ENCODE peak calls at places on chromosomes 6 and 20, in nine cellular contexts. U is caudate nucleus; F is right cardiac atrium; N is mesenchymal stem cell; Y is stomach; L is CD8-positive, alpha-beta T cell; P is upper lobe of left lung; T is SJSA1; H is epithelial cell of prostate. Q is an unnamed sample.

GRCh38 chr6:113645576-113645970 is 211.6 kb upstream of the MARCKS start:
- DNase-seq in Y (no peak), H (peak), L (no peak), T (peak), P (no peak), F (no peak), U (no peak), N (peak), Q (no peak)

GRCh38 chr6:7261030-7261841 is 51.8 kb downstream of the SSR1 start:
- DNase-seq in P (peak), L (peak), U (peak), T (peak), N (peak), H (peak), F (peak), Y (peak), Q (peak)

GRCh38 chr6:129046526-129046925 is 163.6 kb downstream of the LAMA2 start:
- DNase-seq in Y (no peak), U (no peak), F (no peak), N (peak), H (no peak), P (no peak), T (no peak), L (no peak), Q (no peak)

GRCh38 chr6:30787954-30788353 is 43.6 kb upstream of the IER3 start:
- DNase-seq in N (peak), P (peak), F (no peak), U (no peak), Y (no peak), T (no peak), H (no peak), L (no peak), Q (no peak)

GRCh38 chr6:156866181-156866862 is 89.1 kb downstream of the ARID1B start:
- DNase-seq in L (peak), P (peak), U (no peak), T (peak), N (peak), Y (no peak), F (no peak), H (no peak), Q (no peak)

GRCh38 chr6:17278289-17279061 is 2.7 kb upstream of the RBM24 start:
- DNase-seq in F (no peak), U (no peak), T (peak), H (no peak), N (peak), L (no peak), P (no peak), Y (no peak), Q (no peak)

GRCh38 chr6:14149053-14149746 is 31.6 kb downstream of the CD83 start:
- DNase-seq in F (no peak), N (no peak), L (no peak), Y (no peak), T (no peak), H (no peak), U (no peak), P (no peak), Q (no peak)

GRCh38 chr6:139452176-139452876 is 77.9 kb upstream of the CITED2 start:
- DNase-seq in T (no peak), F (no peak), H (peak), N (no peak), Y (no peak), P (no peak), L (no peak), U (no peak), Q (no peak)

GRCh38 chr6:14284969-14285368 is 167.4 kb downstream of the CD83 start:
- DNase-seq in Y (no peak), P (no peak), U (no peak), L (no peak), F (no peak), N (no peak), H (no peak), T (no peak), Q (no peak)

GRCh38 chr20:51560550-51561307 is 18.2 kb upstream of the NFATC2 start:
- DNase-seq in F (no peak), T (no peak), Y (no peak), H (no peak), L (no peak), U (no peak), P (no peak), N (peak), Q (no peak)

GRCh38 chr6:122735618-122736017 is 43.9 kb upstream of the FABP7 start:
- DNase-seq in U (no peak), L (no peak), Y (no peak), T (no peak), N (no peak), P (no peak), H (peak), F (no peak), Q (no peak)

GRCh38 chr6:164927288-164928040 is 381.9 kb downstream of the C6orf118 start:
- DNase-seq in N (peak), Y (peak), F (peak), P (peak), U (peak), L (peak), H (no peak), T (peak), Q (peak)

GRCh38 chr6:69424581-69424980 is 372.2 kb downstream of the LMBRD1 start:
- DNase-seq in Y (no peak), H (no peak), T (no peak), N (no peak), P (no peak), L (no peak), U (no peak), F (no peak), Q (no peak)

GRCh38 chr6:16446241-16446640 is 207.9 kb downstream of the GMPR start:
- DNase-seq in U (no peak), Y (no peak), P (no peak), T (no peak), H (no peak), N (no peak), L (no peak), F (no peak), Q (no peak)

GRCh38 chr6:19032486-19033295 is 645.5 kb downstream of the RNF144B start:
- DNase-seq in L (no peak), U (no peak), H (no peak), F (peak), T (no peak), Y (no peak), N (no peak), P (no peak), Q (no peak)

GRCh38 chr6:31362751-31363150 is 5.8 kb upstream of the HLA-B start:
- DNase-seq in F (no peak), Y (no peak), T (no peak), L (no peak), U (no peak), P (no peak), N (no peak), H (no peak), Q (no peak)

GRCh38 chr20:43843096-43843964 is 71.3 kb upstream of the TOX2 start:
- DNase-seq in Y (no peak), L (no peak), T (peak), H (no peak), F (no peak), U (no peak), P (peak), N (peak), Q (no peak)

GRCh38 chr6:35590622-35591066 is 77.9 kb upstream of the TULP1 start:
- DNase-seq in U (peak), T (no peak), P (peak), F (peak), H (no peak), L (no peak), N (no peak), Y (no peak), Q (no peak)

GRCh38 chr6:46511320-46511719 is 20.1 kb upstream of the RCAN2 start:
- DNase-seq in N (no peak), U (no peak), L (no peak), H (no peak), P (no peak), T (no peak), Y (no peak), F (no peak), Q (no peak)

GRCh38 chr6:46509063-46509462 is 17.8 kb upstream of the RCAN2 start:
- DNase-seq in T (no peak), F (no peak), N (no peak), P (peak), H (no peak), U (no peak), L (no peak), Y (no peak), Q (no peak)

GRCh38 chr6:46510656-46511055 is 19.4 kb upstream of the RCAN2 start:
- DNase-seq in N (peak), U (peak), L (no peak), F (peak), Y (no peak), T (peak), H (no peak), P (no peak), Q (no peak)

GRCh38 chr6:46509981-46510510 is 18.8 kb upstream of the RCAN2 start:
- DNase-seq in H (no peak), T (no peak), Y (no peak), U (no peak), F (no peak), L (no peak), N (no peak), P (no peak), Q (no peak)

GRCh38 chr6:46513533-46513932 is 22.3 kb upstream of the RCAN2 start:
- DNase-seq in N (no peak), T (no peak), F (no peak), H (no peak), U (no peak), Y (no peak), L (no peak), P (no peak), Q (no peak)
- H3K27ac ChIP-seq in N (no peak), T (no peak), F (peak), H (no peak), U (no peak), Y (no peak), L (no peak), P (no peak), Q (no peak)

GRCh38 chr6:72758901-72759300 is 137.0 kb downstream of the KCNQ5 start:
- DNase-seq in T (no peak), N (no peak), F (no peak), L (no peak), U (no peak), P (no peak), Y (no peak), H (no peak), Q (no peak)
- H3K27ac ChIP-seq in T (no peak), N (no peak), F (no peak), L (no peak), U (no peak), P (no peak), Y (no peak), H (no peak), Q (no peak)

DNA sequence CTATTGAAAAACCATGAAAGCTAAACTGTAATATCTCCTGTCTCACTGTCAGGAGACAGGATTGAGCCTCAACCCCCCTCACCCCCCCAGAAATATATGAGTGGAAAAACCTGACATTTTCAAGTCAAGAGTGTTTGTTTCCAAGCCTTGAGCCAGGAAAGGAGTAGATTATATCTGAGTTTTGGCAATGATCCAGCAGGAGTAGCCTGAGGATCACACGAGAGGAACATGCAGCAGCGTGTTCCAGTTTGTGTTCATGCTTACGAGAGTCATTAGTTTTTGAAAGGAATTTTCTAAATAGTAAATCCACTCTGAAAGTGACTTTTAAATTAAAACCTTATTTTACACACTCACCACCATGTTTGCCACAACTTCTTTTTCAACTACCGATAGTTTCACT is 15.8 kb downstream of the IL22RA2 start:
- DNase-seq in F (no peak), P (no peak), L (no peak), U (no peak), H (peak), Y (no peak), N (no peak), T (no peak), Q (no peak)
- H3K27ac ChIP-seq in F (no peak), P (no peak), L (no peak), U (no peak), H (no peak), Y (no peak), N (no peak), T (no peak), Q (no peak)

GRCh38 chr6:74320715-74321114 is 624.7 kb downstream of the CD109 start:
- DNase-seq in L (no peak), H (no peak), Y (no peak), P (no peak), U (no peak), F (no peak), N (peak), T (peak), Q (no peak)
- H3K27ac ChIP-seq in L (no peak), H (no peak), Y (no peak), P (no peak), U (no peak), F (no peak), N (no peak), T (peak), Q (no peak)

Q was measured in spleen.